ENCODE peak calls at places on chromosomes 7 and 10, in ten cellular contexts. One of them, this sample, is unnamed.

GRCh38 chr10:78460204-78460603 is 426.5 kb downstream of the RPS24 start:
- DNase-seq in COR-L47: no peak
- DNase-seq in left colon: no peak
- DNase-seq in putamen: no peak
- DNase-seq in H4: no peak
- DNase-seq in GM23248: no peak
- DNase-seq in NCI-H1105 treated with DMSO at 0.1 percent for 48 hours: no peak
- DNase-seq in NCI-H1436: no peak
- DNase-seq in HS-27A: no peak
- DNase-seq in central memory CD4-positive, alpha-beta T cell: no peak
- DNase-seq in this sample: no peak

GRCh38 chr10:14586901-14587300 is 187.8 kb downstream of the FAM107B start:
- DNase-seq in COR-L47: no peak
- DNase-seq in left colon: peak; percentile 45
- DNase-seq in putamen: no peak
- DNase-seq in H4: no peak
- DNase-seq in GM23248: no peak
- DNase-seq in NCI-H1105 treated with DMSO at 0.1 percent for 48 hours: no peak
- DNase-seq in NCI-H1436: no peak
- DNase-seq in HS-27A: no peak
- DNase-seq in central memory CD4-positive, alpha-beta T cell: peak; percentile 86
- DNase-seq in this sample: no peak

GRCh38 chr7:11548532-11548931 is 283.5 kb downstream of the THSD7A start:
- DNase-seq in COR-L47: no peak
- DNase-seq in left colon: no peak
- DNase-seq in putamen: no peak
- DNase-seq in H4: peak; percentile 40
- DNase-seq in GM23248: peak; percentile 53
- DNase-seq in NCI-H1105 treated with DMSO at 0.1 percent for 48 hours: no peak
- DNase-seq in NCI-H1436: no peak
- DNase-seq in HS-27A: no peak
- DNase-seq in central memory CD4-positive, alpha-beta T cell: no peak
- DNase-seq in this sample: no peak

GRCh38 chr10:73768881-73769280 is 13.0 kb upstream of the CHCHD1 start:
- DNase-seq in COR-L47: no peak
- DNase-seq in left colon: no peak
- DNase-seq in putamen: no peak
- DNase-seq in H4: no peak
- DNase-seq in GM23248: no peak
- DNase-seq in NCI-H1105 treated with DMSO at 0.1 percent for 48 hours: no peak
- DNase-seq in NCI-H1436: no peak
- DNase-seq in HS-27A: no peak
- DNase-seq in central memory CD4-positive, alpha-beta T cell: peak; percentile 60
- DNase-seq in this sample: no peak

GRCh38 chr7:104767826-104768536 is 246.0 kb upstream of the KMT2E start:
- DNase-seq in COR-L47: no peak
- DNase-seq in left colon: no peak
- DNase-seq in putamen: peak; percentile 57
- DNase-seq in H4: no peak
- DNase-seq in GM23248: no peak
- DNase-seq in NCI-H1105 treated with DMSO at 0.1 percent for 48 hours: no peak
- DNase-seq in NCI-H1436: no peak
- DNase-seq in HS-27A: no peak
- DNase-seq in central memory CD4-positive, alpha-beta T cell: no peak
- DNase-seq in this sample: no peak

GRCh38 chr10:44262551-44263251 is 122.2 kb downstream of the CXCL12 start:
- DNase-seq in COR-L47: no peak
- DNase-seq in left colon: no peak
- DNase-seq in putamen: no peak
- DNase-seq in H4: no peak
- DNase-seq in GM23248: peak; percentile 18
- DNase-seq in NCI-H1105 treated with DMSO at 0.1 percent for 48 hours: no peak
- DNase-seq in NCI-H1436: no peak
- DNase-seq in HS-27A: no peak
- DNase-seq in central memory CD4-positive, alpha-beta T cell: no peak
- DNase-seq in this sample: no peak

GRCh38 chr7:30988346-30989005 is 24.7 kb downstream of the GHRHR start:
- DNase-seq in COR-L47: peak; percentile 32
- DNase-seq in left colon: peak; percentile 51
- DNase-seq in putamen: peak; percentile 47
- DNase-seq in H4: peak; percentile 97
- DNase-seq in GM23248: peak; percentile 25
- DNase-seq in NCI-H1105 treated with DMSO at 0.1 percent for 48 hours: no peak
- DNase-seq in NCI-H1436: no peak
- DNase-seq in HS-27A: no peak
- DNase-seq in central memory CD4-positive, alpha-beta T cell: no peak
- DNase-seq in this sample: no peak

GRCh38 chr10:107740962-107741690 is 576.6 kb upstream of the SORCS1 start:
- DNase-seq in COR-L47: no peak
- DNase-seq in left colon: no peak
- DNase-seq in putamen: no peak
- DNase-seq in H4: peak; percentile 8
- DNase-seq in GM23248: peak; percentile 71
- DNase-seq in NCI-H1105 treated with DMSO at 0.1 percent for 48 hours: no peak
- DNase-seq in NCI-H1436: no peak
- DNase-seq in HS-27A: no peak
- DNase-seq in central memory CD4-positive, alpha-beta T cell: no peak
- DNase-seq in this sample: no peak

GRCh38 chr10:78974409-78975317 is 94.1 kb upstream of the ZMIZ1 start:
- DNase-seq in COR-L47: no peak
- DNase-seq in left colon: peak; percentile 62
- DNase-seq in putamen: peak; percentile 82
- DNase-seq in H4: peak; percentile 76
- DNase-seq in GM23248: peak; percentile 97
- DNase-seq in NCI-H1105 treated with DMSO at 0.1 percent for 48 hours: peak; percentile 28
- DNase-seq in NCI-H1436: peak; percentile 55
- DNase-seq in HS-27A: peak; percentile 52
- DNase-seq in central memory CD4-positive, alpha-beta T cell: peak; percentile 8
- DNase-seq in this sample: no peak

GRCh38 chr10:89695307-89695706 is 6.1 kb upstream of the KIF20B start:
- DNase-seq in COR-L47: no peak
- DNase-seq in left colon: no peak
- DNase-seq in putamen: no peak
- DNase-seq in H4: no peak
- DNase-seq in GM23248: no peak
- DNase-seq in NCI-H1105 treated with DMSO at 0.1 percent for 48 hours: no peak
- DNase-seq in NCI-H1436: no peak
- DNase-seq in HS-27A: no peak
- DNase-seq in central memory CD4-positive, alpha-beta T cell: no peak
- DNase-seq in this sample: no peak

GRCh38 chr7:95525503-95525902 is 39.8 kb downstream of the ASB4 start:
- DNase-seq in COR-L47: no peak
- DNase-seq in left colon: no peak
- DNase-seq in putamen: no peak
- DNase-seq in H4: no peak
- DNase-seq in GM23248: no peak
- DNase-seq in NCI-H1105 treated with DMSO at 0.1 percent for 48 hours: no peak
- DNase-seq in NCI-H1436: no peak
- DNase-seq in HS-27A: no peak
- DNase-seq in central memory CD4-positive, alpha-beta T cell: no peak
- DNase-seq in this sample: no peak

GRCh38 chr7:103114576-103115008 is 34.3 kb downstream of the NAPEPLD start:
- DNase-seq in COR-L47: no peak
- DNase-seq in left colon: no peak
- DNase-seq in putamen: peak; percentile 59
- DNase-seq in H4: no peak
- DNase-seq in GM23248: no peak
- DNase-seq in NCI-H1105 treated with DMSO at 0.1 percent for 48 hours: no peak
- DNase-seq in NCI-H1436: no peak
- DNase-seq in HS-27A: no peak
- DNase-seq in central memory CD4-positive, alpha-beta T cell: no peak
- DNase-seq in this sample: no peak

GRCh38 chr10:23055424-23056191 is 39.8 kb upstream of the MSRB2 start:
- DNase-seq in COR-L47: no peak
- DNase-seq in left colon: no peak
- DNase-seq in putamen: no peak
- DNase-seq in H4: no peak
- DNase-seq in GM23248: no peak
- DNase-seq in NCI-H1105 treated with DMSO at 0.1 percent for 48 hours: no peak
- DNase-seq in NCI-H1436: no peak
- DNase-seq in HS-27A: no peak
- DNase-seq in central memory CD4-positive, alpha-beta T cell: no peak
- DNase-seq in this sample: no peak

GRCh38 chr10:23293145-23293724 is 51.4 kb downstream of the C10orf67 start:
- DNase-seq in COR-L47: no peak
- DNase-seq in left colon: no peak
- DNase-seq in putamen: peak; percentile 39
- DNase-seq in H4: peak; percentile 29
- DNase-seq in GM23248: peak; percentile 37
- DNase-seq in NCI-H1105 treated with DMSO at 0.1 percent for 48 hours: peak; percentile 74
- DNase-seq in NCI-H1436: peak; percentile 91
- DNase-seq in HS-27A: no peak
- DNase-seq in central memory CD4-positive, alpha-beta T cell: peak; percentile 4
- DNase-seq in this sample: peak; percentile 1

GRCh38 chr7:36838616-36839015 is 114.3 kb upstream of the AOAH start:
- DNase-seq in COR-L47: no peak
- DNase-seq in left colon: no peak
- DNase-seq in putamen: no peak
- DNase-seq in H4: no peak
- DNase-seq in GM23248: no peak
- DNase-seq in NCI-H1105 treated with DMSO at 0.1 percent for 48 hours: no peak
- DNase-seq in NCI-H1436: no peak
- DNase-seq in HS-27A: no peak
- DNase-seq in central memory CD4-positive, alpha-beta T cell: no peak
- DNase-seq in this sample: no peak

GRCh38 chr10:78382047-78382446 is 348.4 kb downstream of the RPS24 start:
- DNase-seq in COR-L47: no peak
- DNase-seq in left colon: no peak
- DNase-seq in putamen: no peak
- DNase-seq in H4: no peak
- DNase-seq in GM23248: no peak
- DNase-seq in NCI-H1105 treated with DMSO at 0.1 percent for 48 hours: no peak
- DNase-seq in NCI-H1436: no peak
- DNase-seq in HS-27A: no peak
- DNase-seq in central memory CD4-positive, alpha-beta T cell: no peak
- DNase-seq in this sample: no peak

GRCh38 chr10:28147706-28148105 is 148.8 kb upstream of the ODAD2 start:
- DNase-seq in COR-L47: no peak
- DNase-seq in left colon: no peak
- DNase-seq in putamen: no peak
- DNase-seq in H4: no peak
- DNase-seq in GM23248: no peak
- DNase-seq in NCI-H1105 treated with DMSO at 0.1 percent for 48 hours: no peak
- DNase-seq in NCI-H1436: no peak
- DNase-seq in HS-27A: no peak
- DNase-seq in central memory CD4-positive, alpha-beta T cell: no peak
- DNase-seq in this sample: no peak

GRCh38 chr7:143487566-143487965 is 9.9 kb downstream of the TAS2R41 start:
- DNase-seq in COR-L47: no peak
- DNase-seq in left colon: peak; percentile 62
- DNase-seq in putamen: no peak
- DNase-seq in H4: peak; percentile 20
- DNase-seq in GM23248: peak; percentile 70
- DNase-seq in NCI-H1105 treated with DMSO at 0.1 percent for 48 hours: peak; percentile 74
- DNase-seq in NCI-H1436: no peak
- DNase-seq in HS-27A: no peak
- DNase-seq in central memory CD4-positive, alpha-beta T cell: no peak
- DNase-seq in this sample: no peak

GRCh38 chr10:70277396-70278030 is 6.3 kb downstream of the NPFFR1 start:
- DNase-seq in COR-L47: no peak
- DNase-seq in left colon: no peak
- DNase-seq in putamen: no peak
- DNase-seq in H4: no peak
- DNase-seq in GM23248: no peak
- DNase-seq in NCI-H1105 treated with DMSO at 0.1 percent for 48 hours: no peak
- DNase-seq in NCI-H1436: no peak
- DNase-seq in HS-27A: no peak
- DNase-seq in central memory CD4-positive, alpha-beta T cell: no peak
- DNase-seq in this sample: no peak

GRCh38 chr7:33836797-33837355 is 68.5 kb upstream of the BMPER start:
- DNase-seq in COR-L47: no peak
- DNase-seq in left colon: no peak
- DNase-seq in putamen: no peak
- DNase-seq in H4: peak; percentile 58
- DNase-seq in GM23248: no peak
- DNase-seq in NCI-H1105 treated with DMSO at 0.1 percent for 48 hours: no peak
- DNase-seq in NCI-H1436: no peak
- DNase-seq in HS-27A: no peak
- DNase-seq in central memory CD4-positive, alpha-beta T cell: no peak
- DNase-seq in this sample: no peak

This sample was measured in NCI-H2081 treated with DMSO at 0.1 percent for 48 hours.